ENCODE peak calls at places on chromosomes 2 and 18, in six cellular contexts. One of them, this sample, is unnamed.

GRCh38 chr2:240467149-240467642 is 31.7 kb downstream of the GPC1 start:
- DNase-seq in cardiac muscle cell: no peak
- DNase-seq in Panc1: no peak
- DNase-seq in PC-9: no peak
- DNase-seq in left lung: no peak
- DNase-seq in thoracic aorta: peak; percentile 1
- DNase-seq in this sample: peak; percentile 71

GRCh38 chr2:68878071-68878711 is 7.0 kb upstream of the BMP10 start:
- DNase-seq in cardiac muscle cell: no peak
- DNase-seq in Panc1: no peak
- DNase-seq in PC-9: no peak
- DNase-seq in left lung: no peak
- DNase-seq in thoracic aorta: no peak
- DNase-seq in this sample: no peak

GRCh38 chr2:3107567-3107966 is 270.1 kb downstream of the EIPR1 start:
- DNase-seq in cardiac muscle cell: no peak
- DNase-seq in Panc1: no peak
- DNase-seq in PC-9: no peak
- DNase-seq in left lung: no peak
- DNase-seq in thoracic aorta: no peak
- DNase-seq in this sample: no peak

GRCh38 chr2:176768185-176768584 is 444.4 kb upstream of the HNRNPA3 start:
- DNase-seq in cardiac muscle cell: no peak
- DNase-seq in Panc1: no peak
- DNase-seq in PC-9: no peak
- DNase-seq in left lung: no peak
- DNase-seq in thoracic aorta: no peak
- DNase-seq in this sample: no peak

GRCh38 chr18:26803643-26804042 is 61.9 kb downstream of the AQP4 start:
- DNase-seq in cardiac muscle cell: peak; percentile 27
- DNase-seq in Panc1: no peak
- DNase-seq in PC-9: no peak
- DNase-seq in left lung: no peak
- DNase-seq in thoracic aorta: no peak
- DNase-seq in this sample: no peak

GRCh38 chr18:24322594-24323136 is 75.0 kb downstream of the OSBPL1A start:
- DNase-seq in cardiac muscle cell: no peak
- DNase-seq in Panc1: no peak
- DNase-seq in PC-9: no peak
- DNase-seq in left lung: no peak
- DNase-seq in thoracic aorta: no peak
- DNase-seq in this sample: no peak

GRCh38 chr2:168552450-168552856 is 96.4 kb downstream of the CERS6 start:
- DNase-seq in cardiac muscle cell: no peak
- DNase-seq in Panc1: no peak
- DNase-seq in PC-9: no peak
- DNase-seq in left lung: no peak
- DNase-seq in thoracic aorta: no peak
- DNase-seq in this sample: no peak

GRCh38 chr18:74480149-74480651 is 16.0 kb upstream of the CNDP2 start:
- DNase-seq in cardiac muscle cell: no peak
- DNase-seq in Panc1: no peak
- DNase-seq in PC-9: no peak
- DNase-seq in left lung: no peak
- DNase-seq in thoracic aorta: no peak
- DNase-seq in this sample: no peak

GRCh38 chr2:235498556-235499305 is 4.9 kb downstream of the AGAP1 start:
- DNase-seq in cardiac muscle cell: no peak
- DNase-seq in Panc1: no peak
- DNase-seq in PC-9: no peak
- DNase-seq in left lung: no peak
- DNase-seq in thoracic aorta: no peak
- DNase-seq in this sample: no peak

GRCh38 chr2:233528182-233528581 is 38.4 kb downstream of the USP40 start:
- DNase-seq in cardiac muscle cell: peak; percentile 4
- DNase-seq in Panc1: no peak
- DNase-seq in PC-9: no peak
- DNase-seq in left lung: no peak
- DNase-seq in thoracic aorta: no peak
- DNase-seq in this sample: no peak

GRCh38 chr2:77513191-77513590 is 9.0 kb downstream of the LRRTM4 start:
- DNase-seq in cardiac muscle cell: no peak
- DNase-seq in Panc1: no peak
- DNase-seq in PC-9: no peak
- DNase-seq in left lung: no peak
- DNase-seq in thoracic aorta: no peak
- DNase-seq in this sample: no peak

GRCh38 chr2:237715459-237715947 is 83.1 kb upstream of the RBM44 start:
- DNase-seq in cardiac muscle cell: no peak
- DNase-seq in Panc1: no peak
- DNase-seq in PC-9: peak; percentile 68
- DNase-seq in left lung: no peak
- DNase-seq in thoracic aorta: no peak
- DNase-seq in this sample: peak; percentile 69

GRCh38 chr2:21466528-21466927 is 342.8 kb downstream of the TDRD15 start:
- DNase-seq in cardiac muscle cell: no peak
- DNase-seq in Panc1: no peak
- DNase-seq in PC-9: no peak
- DNase-seq in left lung: no peak
- DNase-seq in thoracic aorta: no peak
- DNase-seq in this sample: no peak

GRCh38 chr2:225192869-225193268 is 150.6 kb upstream of the DOCK10 start:
- DNase-seq in cardiac muscle cell: no peak
- DNase-seq in Panc1: no peak
- DNase-seq in PC-9: no peak
- DNase-seq in left lung: no peak
- DNase-seq in thoracic aorta: no peak
- DNase-seq in this sample: no peak

GRCh38 chr18:70036771-70037452 is 89.2 kb upstream of the CD226 start:
- DNase-seq in cardiac muscle cell: no peak
- DNase-seq in Panc1: no peak
- DNase-seq in PC-9: no peak
- DNase-seq in left lung: no peak
- DNase-seq in thoracic aorta: no peak
- DNase-seq in this sample: no peak

GRCh38 chr2:170313636-170314348 is 135.8 kb downstream of the MYO3B start:
- DNase-seq in cardiac muscle cell: peak; percentile 15
- DNase-seq in Panc1: no peak
- DNase-seq in PC-9: no peak
- DNase-seq in left lung: no peak
- DNase-seq in thoracic aorta: no peak
- DNase-seq in this sample: no peak

GRCh38 chr2:44741507-44741906 is 200.0 kb upstream of the SIX3 start:
- DNase-seq in cardiac muscle cell: no peak
- DNase-seq in Panc1: no peak
- DNase-seq in PC-9: no peak
- DNase-seq in left lung: no peak
- DNase-seq in thoracic aorta: no peak
- DNase-seq in this sample: no peak

GRCh38 chr2:179376881-179377280 is 112.2 kb upstream of the SESTD1 start:
- DNase-seq in cardiac muscle cell: no peak
- DNase-seq in Panc1: no peak
- DNase-seq in PC-9: no peak
- DNase-seq in left lung: no peak
- DNase-seq in thoracic aorta: no peak
- DNase-seq in this sample: no peak

GRCh38 chr2:71784734-71785549 is 331.6 kb downstream of the DYSF start:
- DNase-seq in cardiac muscle cell: no peak
- DNase-seq in Panc1: peak; percentile 58
- DNase-seq in PC-9: peak; percentile 58
- DNase-seq in left lung: no peak
- DNase-seq in thoracic aorta: no peak
- DNase-seq in this sample: no peak

GRCh38 chr18:47932603-47933002 is 2.1 kb upstream of the SMAD2 start:
- DNase-seq in cardiac muscle cell: peak; percentile 30
- DNase-seq in Panc1: no peak
- DNase-seq in PC-9: no peak
- DNase-seq in left lung: no peak
- DNase-seq in thoracic aorta: no peak
- DNase-seq in this sample: no peak

GRCh38 chr2:72961036-72961720 is 43.9 kb downstream of the EMX1 start:
- DNase-seq in cardiac muscle cell: no peak
- DNase-seq in Panc1: no peak
- DNase-seq in PC-9: no peak
- DNase-seq in left lung: no peak
- DNase-seq in thoracic aorta: no peak
- DNase-seq in this sample: no peak

GRCh38 chr2:166321076-166321475 is 54.7 kb downstream of the SCN9A start:
- DNase-seq in cardiac muscle cell: no peak
- DNase-seq in Panc1: no peak
- DNase-seq in PC-9: no peak
- DNase-seq in left lung: no peak
- DNase-seq in thoracic aorta: no peak
- DNase-seq in this sample: no peak

GRCh38 chr2:96534131-96534530 is 2.4 kb upstream of the ARID5A start:
- DNase-seq in cardiac muscle cell: no peak
- DNase-seq in Panc1: no peak
- DNase-seq in PC-9: no peak
- DNase-seq in left lung: no peak
- DNase-seq in thoracic aorta: no peak
- DNase-seq in this sample: no peak

GRCh38 chr2:180607501-180608060 is 372.8 kb upstream of the UBE2E3 start:
- DNase-seq in cardiac muscle cell: no peak
- DNase-seq in Panc1: no peak
- DNase-seq in PC-9: no peak
- DNase-seq in left lung: no peak
- DNase-seq in thoracic aorta: no peak
- DNase-seq in this sample: no peak

GRCh38 chr2:96534701-96535181 is 1.8 kb upstream of the ARID5A start:
- DNase-seq in cardiac muscle cell: no peak
- DNase-seq in Panc1: no peak
- DNase-seq in PC-9: no peak
- DNase-seq in left lung: no peak
- DNase-seq in thoracic aorta: no peak
- DNase-seq in this sample: no peak

GRCh38 chr2:218291318-218291933 is 877 bp downstream of the TMBIM1 start:
- DNase-seq in cardiac muscle cell: no peak
- DNase-seq in Panc1: no peak
- DNase-seq in PC-9: no peak
- DNase-seq in left lung: peak; percentile 77
- DNase-seq in thoracic aorta: no peak
- DNase-seq in this sample: no peak

GRCh38 chr2:858646-859045 is 92.0 kb upstream of the SNTG2 start:
- DNase-seq in cardiac muscle cell: no peak
- DNase-seq in Panc1: no peak
- DNase-seq in PC-9: no peak
- DNase-seq in left lung: no peak
- DNase-seq in thoracic aorta: no peak
- DNase-seq in this sample: no peak

GRCh38 chr2:41763091-41763490 is 284.7 kb upstream of the PKDCC start:
- DNase-seq in cardiac muscle cell: no peak
- DNase-seq in Panc1: no peak
- DNase-seq in PC-9: no peak
- DNase-seq in left lung: no peak
- DNase-seq in thoracic aorta: no peak
- DNase-seq in this sample: no peak

GRCh38 chr18:46262856-46263255 is 158.7 kb downstream of the HAUS1 start:
- DNase-seq in cardiac muscle cell: no peak
- DNase-seq in Panc1: no peak
- DNase-seq in PC-9: no peak
- DNase-seq in left lung: no peak
- DNase-seq in thoracic aorta: no peak
- DNase-seq in this sample: no peak

GRCh38 chr2:231177156-231178007 is 21.0 kb upstream of the ARMC9 start:
- DNase-seq in cardiac muscle cell: no peak
- DNase-seq in Panc1: no peak
- DNase-seq in PC-9: no peak
- DNase-seq in left lung: no peak
- DNase-seq in thoracic aorta: no peak
- DNase-seq in this sample: no peak

GRCh38 chr2:231172020-231172419 is 26.4 kb upstream of the ARMC9 start:
- DNase-seq in cardiac muscle cell: no peak
- DNase-seq in Panc1: no peak
- DNase-seq in PC-9: no peak
- DNase-seq in left lung: no peak
- DNase-seq in thoracic aorta: no peak
- DNase-seq in this sample: no peak

GRCh38 chr2:231176061-231176460 is 22.4 kb upstream of the ARMC9 start:
- DNase-seq in cardiac muscle cell: no peak
- DNase-seq in Panc1: no peak
- DNase-seq in PC-9: no peak
- DNase-seq in left lung: no peak
- DNase-seq in thoracic aorta: no peak
- DNase-seq in this sample: no peak

GRCh38 chr2:231170058-231170457 is 28.4 kb upstream of the ARMC9 start:
- DNase-seq in cardiac muscle cell: no peak
- DNase-seq in Panc1: no peak
- DNase-seq in PC-9: no peak
- DNase-seq in left lung: no peak
- DNase-seq in thoracic aorta: no peak
- DNase-seq in this sample: no peak

DNA sequence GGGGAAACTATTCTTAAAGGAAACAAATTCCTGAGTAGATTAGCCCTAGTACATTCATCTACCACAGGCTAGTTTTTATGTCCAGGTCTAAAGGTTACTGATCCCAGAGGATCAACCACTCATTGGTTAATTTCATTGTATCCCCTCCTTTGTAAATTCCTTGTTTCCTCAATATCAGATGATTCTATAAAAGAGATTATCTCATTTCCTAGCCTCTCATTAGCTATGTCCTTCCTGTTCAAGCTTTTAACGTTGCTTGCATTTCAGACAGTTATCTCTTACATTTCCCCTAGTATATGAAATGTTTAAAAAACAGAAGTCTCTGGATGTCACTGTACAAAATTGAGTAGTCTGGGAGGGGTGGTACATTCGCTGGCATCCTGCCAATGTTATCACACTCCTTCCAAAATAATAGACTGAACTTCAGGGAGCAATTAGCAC is 24.2 kb upstream of the ARMC9 start:
- DNase-seq in cardiac muscle cell: no peak
- DNase-seq in Panc1: no peak
- DNase-seq in PC-9: no peak
- DNase-seq in left lung: no peak
- DNase-seq in thoracic aorta: no peak
- DNase-seq in this sample: no peak
- H3K27ac ChIP-seq in cardiac muscle cell: no peak overlapping the region
- H3K27ac ChIP-seq in Panc1: no peak overlapping the region
- H3K27ac ChIP-seq in PC-9: no peak overlapping the region
- H3K27ac ChIP-seq in left lung: no peak overlapping the region
- H3K27ac ChIP-seq in thoracic aorta: no peak overlapping the region
- H3K27ac ChIP-seq in this sample: no peak overlapping the region

GRCh38 chr2:172950565-172950964 is 125.1 kb upstream of the MAP3K20 start:
- DNase-seq in cardiac muscle cell: no peak
- DNase-seq in Panc1: no peak
- DNase-seq in PC-9: no peak
- DNase-seq in left lung: no peak
- DNase-seq in thoracic aorta: no peak
- DNase-seq in this sample: no peak
- H3K27me3 ChIP-seq in cardiac muscle cell: no peaks in the 10 kb centered on the region
- H3K27me3 ChIP-seq in Panc1: no peaks in the 10 kb centered on the region
- H3K27me3 ChIP-seq in PC-9: no peaks in the 10 kb centered on the region
- H3K27me3 ChIP-seq in left lung: no peaks in the 10 kb centered on the region
- H3K27me3 ChIP-seq in thoracic aorta: no peaks in the 10 kb centered on the region
- H3K27me3 ChIP-seq in this sample: no peaks in the 10 kb centered on the region

GRCh38 chr2:54601339-54601738 is 122.1 kb upstream of the EML6 start:
- DNase-seq in cardiac muscle cell: no peak
- DNase-seq in Panc1: no peak
- DNase-seq in PC-9: no peak
- DNase-seq in left lung: no peak
- DNase-seq in thoracic aorta: no peak
- DNase-seq in this sample: no peak
- H3K27ac ChIP-seq in cardiac muscle cell: no peak overlapping the region
- H3K27ac ChIP-seq in Panc1: no peak overlapping the region
- H3K27ac ChIP-seq in PC-9: no peak overlapping the region
- H3K27ac ChIP-seq in left lung: peak overlapping the region; percentile 78
- H3K27ac ChIP-seq in thoracic aorta: peak overlapping the region; percentile 18
- H3K27ac ChIP-seq in this sample: peak overlapping the region; percentile 88

GRCh38 chr18:8703781-8704301 is 1.5 kb upstream of the MTCL1 start:
- DNase-seq in cardiac muscle cell: no peak
- DNase-seq in Panc1: no peak
- DNase-seq in PC-9: no peak
- DNase-seq in left lung: no peak
- DNase-seq in thoracic aorta: no peak
- DNase-seq in this sample: no peak
- H3K27me3 ChIP-seq in cardiac muscle cell: peaks cover 23% of the 10 kb centered on the region
- H3K27me3 ChIP-seq in Panc1: no peaks in the 10 kb centered on the region
- H3K27me3 ChIP-seq in PC-9: no peaks in the 10 kb centered on the region
- H3K27me3 ChIP-seq in left lung: peaks cover 11% of the 10 kb centered on the region
- H3K27me3 ChIP-seq in thoracic aorta: no peaks in the 10 kb centered on the region
- H3K27me3 ChIP-seq in this sample: peaks cover 9% of the 10 kb centered on the region